ENCODE peak calls at places on chromosomes 6 and 20, in four cellular contexts. T, X, W and K are unnamed samples.

GRCh38 chr6:135173989-135174484 is 7.1 kb upstream of the MYB start:
- DNase-seq in W (no peak), X (no peak), T (no peak), K (no peak)

GRCh38 chr20:56447227-56447626 is 21.2 kb upstream of the RTF2 start:
- DNase-seq in X (no peak), W (no peak), T (no peak), K (no peak)

GRCh38 chr6:31352497-31353368 is 4.2 kb downstream of the HLA-B start:
- DNase-seq in W (no peak), X (no peak), T (no peak), K (no peak)

GRCh38 chr6:170122676-170123075 is 168.2 kb downstream of the DLL1 start:
- DNase-seq in X (no peak), W (no peak), T (no peak), K (no peak)

GRCh38 chr20:25398363-25399037 is 7.9 kb upstream of the ABHD12 start:
- DNase-seq in T (no peak), X (no peak), W (no peak), K (no peak)

GRCh38 chr20:44720617-44720993 is 5.4 kb downstream of the CCN5 start:
- DNase-seq in T (peak), W (no peak), X (no peak), K (no peak)

GRCh38 chr6:32945106-32945761 is 4.4 kb upstream of the HLA-DMB start:
- DNase-seq in X (no peak), W (no peak), T (no peak), K (no peak)

GRCh38 chr6:155883741-155884140 is 428.1 kb upstream of the NOX3 start:
- DNase-seq in X (no peak), T (no peak), W (no peak), K (no peak)

GRCh38 chr20:40749985-40750506 is 61.0 kb upstream of the MAFB start:
- DNase-seq in T (no peak), W (no peak), X (no peak), K (no peak)

GRCh38 chr6:35370124-35370741 is 27.9 kb downstream of the PPARD start:
- DNase-seq in W (no peak), T (no peak), X (no peak), K (no peak)

GRCh38 chr20:36144336-36144735 is 10.2 kb upstream of the EPB41L1 start:
- DNase-seq in X (no peak), W (no peak), T (no peak), K (no peak)

GRCh38 chr6:114740547-114740946 is 397.7 kb upstream of the HS3ST5 start:
- DNase-seq in T (no peak), W (no peak), X (no peak), K (no peak)

GRCh38 chr6:150072201-150072600 is 3.3 kb upstream of the ULBP3 start:
- DNase-seq in X (no peak), W (no peak), T (no peak), K (no peak)

GRCh38 chr6:112576421-112576820 is 229.3 kb downstream of the RFPL4B start:
- DNase-seq in X (no peak), T (no peak), W (no peak), K (no peak)

GRCh38 chr6:142833054-142833453 is 111.9 kb downstream of the HIVEP2 start:
- DNase-seq in T (no peak), X (no peak), W (no peak), K (no peak)

GRCh38 chr20:6178537-6178936 is 55.7 kb upstream of the FERMT1 start:
- DNase-seq in W (no peak), T (peak), X (peak), K (no peak)

GRCh38 chr6:136404627-136405310 is 115.1 kb upstream of the BCLAF1 start:
- DNase-seq in W (no peak), T (no peak), X (no peak), K (no peak)

GRCh38 chr20:1330075-1330830 is 1.3 kb upstream of the SDCBP2 start:
- DNase-seq in T (no peak), W (no peak), X (no peak), K (peak)

GRCh38 chr6:169724554-169725269 is 412 bp upstream of the PHF10 start:
- DNase-seq in X (peak), T (peak), W (peak), K (peak)

GRCh38 chr20:45538209-45538798 is 978 bp downstream of the WFDC6 start:
- DNase-seq in W (no peak), X (no peak), T (no peak), K (no peak)

GRCh38 chr6:78308025-78308424 is 559.3 kb upstream of the IRAK1BP1 start:
- DNase-seq in X (peak), W (no peak), T (no peak), K (no peak)

GRCh38 chr20:52379723-52380336 is 188.3 kb upstream of the ZFP64 start:
- DNase-seq in W (no peak), T (no peak), X (peak), K (no peak)

GRCh38 chr6:136312975-136313374 is 23.3 kb upstream of the BCLAF1 start:
- DNase-seq in T (no peak), W (no peak), X (no peak), K (no peak)

GRCh38 chr6:30259140-30260035 is 46.2 kb upstream of the TRIM26 start:
- DNase-seq in X (peak), T (peak), W (peak), K (peak)

GRCh38 chr6:43070028-43070632 is 6.0 kb upstream of the PTK7 start:
- DNase-seq in W (no peak), X (no peak), T (peak), K (peak)

GRCh38 chr20:58718121-58718563 is 25.5 kb downstream of the NPEPL1 start:
- DNase-seq in T (no peak), X (no peak), W (no peak), K (no peak)

GRCh38 chr20:59985864-59986263 is 27.6 kb downstream of the CDH26 start:
- DNase-seq in T (no peak), W (no peak), X (no peak), K (no peak)

GRCh38 chr20:53940883-53941546 is 129.4 kb downstream of the BCAS1 start:
- DNase-seq in T (no peak), X (no peak), W (no peak), K (no peak)

GRCh38 chr20:1888796-1889463 is 6.3 kb upstream of the SIRPA start:
- DNase-seq in T (no peak), X (no peak), W (no peak), K (no peak)

GRCh38 chr6:6975395-6976111 is 132.2 kb upstream of the RREB1 start:
- DNase-seq in T (no peak), X (no peak), W (no peak), K (no peak)

GRCh38 chr6:17149581-17149980 is 47.7 kb downstream of the STMND1 start:
- DNase-seq in T (no peak), W (no peak), X (no peak), K (no peak)

GRCh38 chr6:83193747-83194582 is 808 bp downstream of the RWDD2A start:
- DNase-seq in T (peak), X (peak), W (no peak), K (no peak)

GRCh38 chr6:140062042-140063041 is 687.9 kb upstream of the CITED2 start:
- DNase-seq in W (no peak), X (no peak), T (no peak), K (no peak)

GRCh38 chr6:22466665-22467064 is 102.7 kb upstream of the HDGFL1 start:
- DNase-seq in T (no peak), X (no peak), W (no peak), K (no peak)

GRCh38 chr6:99802396-99803031 is 191.5 kb downstream of the MCHR2 start:
- DNase-seq in W (no peak), T (no peak), X (peak), K (no peak)

GRCh38 chr6:31546339-31546961 is at the start of gene ATP6V1G2:
- DNase-seq in T (peak), X (peak), W (peak), K (peak)

GRCh38 chr6:10873374-10873773 is 8.5 kb downstream of the GCM2 start:
- DNase-seq in X (no peak), W (no peak), T (no peak), K (no peak)

GRCh38 chr6:166351715-166352285 is 9.5 kb upstream of the SFT2D1 start:
- DNase-seq in T (peak), W (no peak), X (no peak), K (no peak)

GRCh38 chr6:38080889-38081288 is 261.4 kb downstream of the ZFAND3 start:
- DNase-seq in X (no peak), T (no peak), W (no peak), K (no peak)